ENCODE peak calls at places on chromosomes 4 and X, in four cellular contexts. O, E, D and S are unnamed samples.

GRCh38 chr4:76562851-76563803 is 128.1 kb downstream of the SHROOM3 start:
- DNase-seq in O (no peak), D (no peak), E (no peak), S (no peak)

GRCh38 chrX:45322382-45322781 is 121.7 kb upstream of the DIPK2B start:
- DNase-seq in O (no peak), D (no peak), E (no peak), S (no peak)

GRCh38 chrX:108736509-108737479 is at the start of gene IRS4:
- DNase-seq in E (peak), D (no peak), O (peak), S (no peak)

GRCh38 chr4:37000281-37000680 is 244.3 kb upstream of the NWD2 start:
- DNase-seq in E (no peak), D (no peak), O (no peak), S (no peak)

GRCh38 chr4:109959195-109959594 is 46.5 kb downstream of the EGF start:
- DNase-seq in E (no peak), D (no peak), O (no peak), S (no peak)

GRCh38 chr4:17276821-17277220 is 235.1 kb downstream of the QDPR start:
- DNase-seq in D (no peak), O (no peak), E (no peak), S (no peak)

GRCh38 chr4:63869370-63869769 is 539.9 kb downstream of the TECRL start:
- DNase-seq in E (no peak), O (no peak), D (no peak), S (no peak)

GRCh38 chrX:132664273-132664672 is 175.4 kb upstream of the MBNL3 start:
- DNase-seq in E (no peak), D (no peak), O (no peak), S (no peak)

GRCh38 chr4:67750691-67751090 is 3.5 kb downstream of the GNRHR start:
- DNase-seq in O (no peak), E (no peak), D (no peak), S (no peak)

GRCh38 chrX:47991263-47992092 is 12.3 kb downstream of the ZNF182 start:
- DNase-seq in D (no peak), O (no peak), E (no peak), S (no peak)

DNA sequence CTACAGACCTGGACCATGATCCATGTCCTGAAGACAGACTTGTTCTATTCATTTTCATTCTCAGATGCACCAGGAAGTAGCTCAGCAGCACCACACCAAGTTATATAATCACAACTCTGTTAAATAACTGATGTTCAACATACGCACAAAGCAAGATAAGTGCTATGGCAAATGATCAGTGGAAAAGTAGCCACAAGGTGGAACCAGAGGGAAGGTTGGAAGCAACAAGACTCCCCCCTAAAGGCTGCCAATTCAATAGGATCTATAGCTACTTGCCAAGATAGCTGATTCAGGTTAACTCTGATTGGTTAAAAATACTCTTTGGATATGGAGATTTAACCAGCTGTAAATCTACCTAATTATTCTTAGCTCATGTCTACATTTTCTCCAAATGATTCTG is 23.7 kb upstream of the FAM47B start:
- DNase-seq in E (no peak), O (no peak), D (no peak), S (no peak)
- TF ChIP-seq CTCF in E (no peak), O (peak), D (peak), S (no peak)

DNA sequence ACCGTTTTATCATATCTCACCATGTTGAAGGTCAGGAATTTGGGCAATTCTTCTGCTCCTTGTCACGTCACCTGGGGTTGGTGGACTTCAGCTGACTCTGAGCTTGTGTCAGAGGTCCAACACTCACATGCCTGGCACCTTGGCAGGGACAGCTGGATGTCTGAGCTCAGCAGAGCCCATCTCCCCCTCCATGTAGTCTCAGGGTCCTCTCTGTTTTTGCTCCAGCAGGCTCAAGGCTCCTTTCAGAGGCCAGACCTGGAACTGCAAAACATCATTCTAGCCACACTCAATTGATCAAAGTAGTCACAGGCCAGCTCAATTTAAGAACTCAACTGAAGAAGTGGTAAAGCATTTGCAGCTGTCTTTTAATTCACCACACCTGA is 45.4 kb downstream of the EDNRA start:
- DNase-seq in D (no peak), E (peak), O (no peak), S (no peak)
- TF ChIP-seq CTCF in D (no peak), E (no peak), O (no peak), S (no peak)

DNA sequence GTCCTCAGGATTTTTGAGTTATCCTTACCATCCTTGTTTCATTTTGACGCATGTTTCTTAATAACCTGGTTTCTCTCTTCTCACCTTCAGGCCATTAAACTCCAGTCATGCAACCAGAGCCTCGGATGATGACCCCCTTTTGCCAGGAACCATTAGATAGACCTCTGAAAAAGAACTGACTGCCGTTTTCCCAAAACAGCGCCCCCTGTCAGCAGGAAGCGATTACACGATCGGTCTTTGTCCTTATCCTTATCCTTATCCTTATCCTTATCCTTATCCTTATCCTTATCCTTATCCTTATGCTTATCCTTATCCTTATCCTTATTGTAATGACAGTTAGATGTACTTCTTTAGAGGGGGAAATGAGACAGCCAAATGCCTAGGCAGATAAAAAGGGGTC is 148.4 kb upstream of the ITM2A start:
- DNase-seq in O (no peak), D (no peak), E (no peak), S (no peak)
- TF ChIP-seq CTCF in O (no peak), D (no peak), E (no peak), S (no peak)

DNA sequence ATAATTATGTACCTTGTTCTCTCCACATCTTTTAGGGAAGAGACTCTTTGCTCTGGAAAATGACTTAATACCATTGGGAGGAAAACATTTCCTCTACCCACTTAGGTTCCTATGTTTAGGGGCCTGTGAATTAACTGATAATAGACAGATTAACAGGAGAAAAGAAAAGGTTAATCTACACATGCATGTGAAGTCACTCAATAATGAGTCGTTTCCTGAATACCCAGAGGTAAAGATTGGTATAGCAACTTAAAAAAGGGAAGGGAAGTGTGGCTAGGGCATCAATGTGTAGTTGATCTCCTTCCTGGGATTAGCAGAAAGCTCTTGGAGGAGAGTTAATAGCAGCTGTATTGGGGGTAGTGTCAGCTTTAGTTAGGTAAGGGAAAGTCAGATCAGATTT is 419.5 kb upstream of the ATOH1 start:
- DNase-seq in D (no peak), E (no peak), O (no peak), S (no peak)
- TF ChIP-seq CTCF in D (no peak), E (no peak), O (no peak), S (no peak)

GRCh38 chr4:105436414-105436813 is 37.4 kb downstream of the PPA2 start:
- DNase-seq in O (no peak), E (no peak), D (no peak), S (no peak)

GRCh38 chr4:105432438-105432837 is 41.4 kb downstream of the PPA2 start:
- DNase-seq in D (no peak), E (no peak), O (no peak), S (no peak)

GRCh38 chr4:105434940-105435339 is 38.9 kb downstream of the PPA2 start:
- DNase-seq in O (no peak), E (no peak), D (no peak), S (no peak)

GRCh38 chr4:105433421-105433820 is 40.4 kb downstream of the PPA2 start:
- DNase-seq in D (no peak), E (no peak), O (no peak), S (no peak)
- TF ChIP-seq CTCF in D (no peak), E (no peak), O (no peak), S (no peak)

GRCh38 chr4:46889410-46889809 is 19.6 kb downstream of the COX7B2 start:
- DNase-seq in O (no peak), E (no peak), D (no peak), S (no peak)

DNA sequence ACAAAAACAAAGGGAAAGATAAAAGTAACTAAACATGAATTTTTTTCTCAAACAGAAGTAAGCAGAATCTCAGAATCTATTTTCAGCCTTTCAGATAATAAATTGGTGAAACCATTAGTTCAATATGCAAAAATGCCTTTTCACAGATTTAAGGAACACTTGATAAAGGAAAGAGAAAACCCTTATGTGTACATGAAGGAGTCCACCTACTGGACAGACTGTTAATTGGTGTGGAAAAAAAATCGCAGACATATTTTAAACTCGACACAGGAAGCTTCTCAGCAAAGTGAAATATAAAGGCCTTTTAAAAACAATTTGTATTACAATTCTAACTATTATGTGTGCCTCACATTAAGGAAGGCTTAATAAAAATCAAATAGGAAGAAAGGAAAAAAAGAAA is 22.3 kb downstream of the COX7B2 start:
- DNase-seq in D (no peak), O (no peak), E (no peak), S (no peak)
- TF ChIP-seq CTCF in D (peak), O (no peak), E (peak), S (peak)